ENCODE peak calls at places on chromosomes 5 and 9, in four cellular contexts. S is WTC11, E is K562, X is HepG2. V is an unnamed sample.

GRCh38 chr9:16545639-16546038 is 324.8 kb downstream of the BNC2 start:
- DNase-seq in S (no peak), E (no peak), X (no peak), V (no peak)

GRCh38 chr5:15959560-15960164 is 219.9 kb downstream of the MARCHF11 start:
- DNase-seq in E (no peak), S (no peak), X (no peak), V (no peak)

GRCh38 chr5:113193311-113193978 is 216.8 kb downstream of the DCP2 start:
- DNase-seq in S (no peak), E (no peak), X (peak), V (no peak)

GRCh38 chr5:179128976-179129375 is 68.8 kb downstream of the ZNF354C start:
- DNase-seq in S (no peak), X (no peak), E (no peak), V (no peak)

GRCh38 chr9:125462766-125463384 is 201.2 kb downstream of the GAPVD1 start:
- DNase-seq in E (no peak), X (no peak), S (no peak), V (no peak)

GRCh38 chr9:23321049-23321448 is 505.0 kb downstream of the ELAVL2 start:
- DNase-seq in S (no peak), X (no peak), E (no peak), V (no peak)

GRCh38 chr9:78542491-78543175 is 245.7 kb downstream of the PSAT1 start:
- DNase-seq in S (peak), E (no peak), X (no peak), V (no peak)

GRCh38 chr9:27749838-27750237 is 176.6 kb upstream of the C9orf72 start:
- DNase-seq in E (no peak), X (no peak), S (peak), V (no peak)

GRCh38 chr9:127008076-127008475 is 93.5 kb downstream of the RALGPS1 start:
- DNase-seq in X (no peak), E (no peak), S (no peak), V (no peak)

GRCh38 chr9:101026824-101027223 is 1.7 kb upstream of the PLPPR1 start:
- DNase-seq in X (peak), E (no peak), S (no peak), V (no peak)

GRCh38 chr5:13698882-13699281 is 245.6 kb downstream of the DNAH5 start:
- DNase-seq in E (no peak), S (no peak), X (no peak), V (no peak)

GRCh38 chr5:147643142-147643541 is 133.3 kb upstream of the DPYSL3 start:
- DNase-seq in X (no peak), S (no peak), E (no peak), V (no peak)

GRCh38 chr9:130939405-130939941 is 426 bp upstream of the FIBCD1 start:
- DNase-seq in S (peak), X (no peak), E (no peak), V (no peak)

GRCh38 chr5:32202394-32202793 is 28.3 kb upstream of the GOLPH3 start:
- DNase-seq in X (no peak), E (no peak), S (no peak), V (no peak)

GRCh38 chr5:56669534-56670483 is 145.5 kb upstream of the MAP3K1 start:
- DNase-seq in E (no peak), S (peak), X (peak), V (peak)

GRCh38 chr5:108260105-108260857 is 121.6 kb downstream of the FBXL17 start:
- DNase-seq in X (peak), E (peak), S (peak), V (peak)

GRCh38 chr9:76796296-76796695 is 32.1 kb downstream of the PCA3 start:
- DNase-seq in S (no peak), E (no peak), X (no peak), V (no peak)

GRCh38 chr9:135341612-135342169 is 137.9 kb upstream of the PPP1R26 start:
- DNase-seq in S (peak), X (no peak), E (no peak), V (no peak)

GRCh38 chr5:149837680-149838269 is 106.8 kb downstream of the PDE6A start:
- DNase-seq in E (peak), X (peak), S (peak), V (no peak)

GRCh38 chr5:65326912-65327311 is 154.8 kb downstream of the ADAMTS6 start:
- DNase-seq in X (no peak), S (no peak), E (no peak), V (no peak)

GRCh38 chr5:42949348-42950090 is 90.6 kb downstream of the ANXA2R start:
- DNase-seq in S (no peak), X (peak), E (no peak), V (peak)

GRCh38 chr5:74465724-74466123 is 174.8 kb downstream of the ENC1 start:
- DNase-seq in S (no peak), X (no peak), E (no peak), V (no peak)

GRCh38 chr5:54895816-54896341 is 89.5 kb downstream of the ESM1 start:
- DNase-seq in E (no peak), X (peak), S (peak), V (no peak)

GRCh38 chr9:80866576-80867227 is 822.6 kb downstream of the TLE1 start:
- DNase-seq in S (no peak), E (no peak), X (no peak), V (no peak)

GRCh38 chr9:18662320-18662719 is 188.4 kb downstream of the ADAMTSL1 start:
- DNase-seq in E (no peak), S (no peak), X (no peak), V (no peak)

GRCh38 chr5:138632900-138633489 is 57.8 kb upstream of the HSPA9 start:
- DNase-seq in X (peak), E (peak), S (peak), V (peak)

GRCh38 chr9:135225619-135226228 is 138.3 kb downstream of the OLFM1 start:
- DNase-seq in X (no peak), E (no peak), S (no peak), V (no peak)

GRCh38 chr5:139914218-139914807 is 118.7 kb downstream of the PSD2 start:
- DNase-seq in E (no peak), S (no peak), X (no peak), V (no peak)

GRCh38 chr5:54251981-54252380 is 58.4 kb downstream of the ARL15 start:
- DNase-seq in X (no peak), S (no peak), E (no peak), V (no peak)

GRCh38 chr9:4262735-4263141 is 37.1 kb downstream of the GLIS3 start:
- DNase-seq in S (no peak), X (peak), E (no peak), V (no peak)

GRCh38 chr5:142032747-142033631 is 20.2 kb upstream of the GNPDA1 start:
- DNase-seq in S (no peak), X (no peak), E (no peak), V (no peak)

GRCh38 chr5:64635056-64635686 is 55.1 kb upstream of the SHISAL2B start:
- DNase-seq in X (no peak), E (peak), S (no peak), V (no peak)

GRCh38 chr9:33159058-33159759 is 7.9 kb downstream of the B4GALT1 start:
- DNase-seq in E (no peak), X (no peak), S (no peak), V (no peak)

GRCh38 chr5:126269511-126269910 is 153.7 kb upstream of the GRAMD2B start:
- DNase-seq in X (no peak), E (no peak), S (no peak), V (no peak)

GRCh38 chr5:126271141-126271540 is 152.1 kb upstream of the GRAMD2B start:
- DNase-seq in S (no peak), X (no peak), E (no peak), V (no peak)

GRCh38 chr5:126268697-126269315 is 154.4 kb upstream of the GRAMD2B start:
- DNase-seq in X (no peak), S (no peak), E (no peak), V (no peak)

GRCh38 chr5:126265917-126266316 is 157.3 kb upstream of the GRAMD2B start:
- DNase-seq in S (no peak), X (no peak), E (no peak), V (no peak)

GRCh38 chr5:126267435-126267834 is 155.8 kb upstream of the GRAMD2B start:
- DNase-seq in S (no peak), X (peak), E (no peak), V (no peak)
- TF ChIP-seq CREM in S (no peak), X (no peak), E (no peak), V (no peak)

DNA sequence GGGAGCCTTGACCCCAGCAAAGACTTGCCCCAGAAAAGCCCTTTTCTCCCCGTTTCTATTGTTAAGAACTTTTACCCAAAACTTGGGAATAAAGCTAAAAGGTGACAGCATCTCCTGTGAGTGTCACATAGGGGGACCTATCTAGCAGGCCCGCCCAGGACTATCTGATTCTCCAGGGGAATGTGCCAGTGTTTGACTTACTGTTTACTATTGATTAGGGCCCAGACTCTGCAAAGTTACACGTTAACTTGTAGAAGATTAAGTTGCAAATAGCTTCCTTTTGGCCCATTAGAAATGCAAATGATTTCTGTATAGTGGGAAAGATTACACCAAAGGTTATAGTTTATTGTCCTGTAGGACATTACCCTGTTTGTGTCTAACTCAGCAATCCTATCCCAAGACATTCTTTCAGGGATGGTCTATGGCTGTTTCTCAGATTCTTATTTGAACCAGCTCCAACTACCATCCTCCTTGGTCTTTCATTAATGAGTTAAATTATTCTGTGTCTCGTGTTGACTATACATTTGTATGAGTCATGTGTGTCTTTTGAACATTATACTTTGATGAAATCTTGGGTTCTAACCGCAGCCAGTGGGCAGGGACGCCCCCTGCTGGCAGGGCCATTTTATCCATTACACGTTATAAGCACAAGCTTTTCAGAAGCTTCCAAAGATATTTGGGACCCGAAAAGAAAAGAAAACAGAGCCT is 60.7 kb downstream of the HRH2 start:
- DNase-seq in S (peak), E (peak), X (no peak), V (no peak)
- TF ChIP-seq CREM in S (no peak), E (no peak), X (no peak), V (no peak)

GRCh38 chr9:116233160-116233530 is 79.6 kb downstream of the PAPPA start:
- DNase-seq in X (no peak), S (no peak), E (no peak), V (no peak)

GRCh38 chr9:116234091-116234490 is 80.5 kb downstream of the PAPPA start:
- DNase-seq in S (no peak), E (no peak), X (no peak), V (no peak)

GRCh38 chr9:116238751-116239340 is 85.3 kb downstream of the PAPPA start:
- DNase-seq in X (no peak), E (no peak), S (no peak), V (no peak)

GRCh38 chr9:116237456-116237855 is 83.9 kb downstream of the PAPPA start:
- DNase-seq in X (no peak), E (no peak), S (no peak), V (no peak)

GRCh38 chr9:116238225-116238624 is 84.6 kb downstream of the PAPPA start:
- DNase-seq in X (no peak), S (no peak), E (no peak), V (no peak)
- TF ChIP-seq CREM in X (no peak), S (no peak), E (no peak), V (no peak)

GRCh38 chr5:145939532-145940065 is 3.2 kb downstream of the SH3RF2 start:
- DNase-seq in E (no peak), S (no peak), X (no peak), V (no peak)

GRCh38 chr5:145936401-145937131 is at the start of gene SH3RF2:
- DNase-seq in E (no peak), X (peak), S (peak), V (no peak)

GRCh38 chr5:145937432-145938250 is 1.3 kb downstream of the SH3RF2 start:
- DNase-seq in S (peak), E (no peak), X (peak), V (no peak)

GRCh38 chr5:145941096-145941676 is 4.8 kb downstream of the SH3RF2 start:
- DNase-seq in X (no peak), E (no peak), S (no peak), V (no peak)

DNA sequence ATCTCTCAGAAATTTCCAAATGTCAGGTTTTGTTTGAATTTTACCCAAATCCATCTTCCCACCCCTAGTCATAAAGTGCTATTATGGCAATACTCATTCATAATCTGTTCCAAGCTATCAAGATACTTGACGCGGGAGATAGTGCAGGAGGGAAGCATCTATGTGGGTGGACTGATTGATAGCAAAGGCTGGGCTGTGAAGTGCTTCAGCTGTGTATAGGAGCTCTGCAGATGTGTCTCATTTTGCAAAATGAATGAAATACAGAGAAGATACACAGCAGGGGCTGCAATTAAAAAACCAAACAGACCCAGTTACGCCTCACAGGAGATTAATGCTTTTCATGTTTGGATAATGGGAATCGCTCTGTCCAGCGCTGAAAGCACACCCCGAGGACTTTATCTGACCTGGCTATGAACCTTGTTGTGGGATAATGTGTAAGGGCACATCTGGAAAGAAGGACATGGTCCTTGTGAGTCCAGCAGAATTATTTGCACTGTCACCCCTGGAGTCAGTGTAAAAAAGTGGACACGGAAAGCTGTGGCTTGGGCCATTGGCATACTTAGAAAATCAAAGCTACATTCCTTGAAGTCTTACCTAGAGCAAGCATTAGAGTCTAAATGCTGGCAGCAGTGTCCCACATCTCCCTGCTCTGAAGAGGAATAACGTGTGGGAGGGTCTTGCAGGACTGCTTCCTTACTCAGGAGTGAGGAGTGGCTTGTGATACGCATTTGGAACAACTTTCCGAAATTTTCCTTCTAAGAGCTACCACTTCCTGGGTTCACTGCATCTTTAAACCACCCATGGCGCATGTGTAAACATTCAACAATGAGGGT is 2.5 kb downstream of the SH3RF2 start:
- DNase-seq in X (no peak), E (no peak), S (no peak), V (no peak)
- TF ChIP-seq CREM in X (no peak), E (no peak), S (no peak), V (no peak)

GRCh38 chr5:77356740-77357139 is 135.4 kb downstream of the WDR41 start:
- DNase-seq in X (no peak), S (no peak), E (no peak), V (peak)

GRCh38 chr5:77355751-77356150 is 136.4 kb downstream of the WDR41 start:
- DNase-seq in E (no peak), S (no peak), X (no peak), V (no peak)

GRCh38 chr5:77355074-77355473 is 137.0 kb downstream of the WDR41 start:
- DNase-seq in S (no peak), E (no peak), X (no peak), V (no peak)

GRCh38 chr5:77354454-77354853 is 137.7 kb downstream of the WDR41 start:
- DNase-seq in X (no peak), E (no peak), S (no peak), V (no peak)

DNA sequence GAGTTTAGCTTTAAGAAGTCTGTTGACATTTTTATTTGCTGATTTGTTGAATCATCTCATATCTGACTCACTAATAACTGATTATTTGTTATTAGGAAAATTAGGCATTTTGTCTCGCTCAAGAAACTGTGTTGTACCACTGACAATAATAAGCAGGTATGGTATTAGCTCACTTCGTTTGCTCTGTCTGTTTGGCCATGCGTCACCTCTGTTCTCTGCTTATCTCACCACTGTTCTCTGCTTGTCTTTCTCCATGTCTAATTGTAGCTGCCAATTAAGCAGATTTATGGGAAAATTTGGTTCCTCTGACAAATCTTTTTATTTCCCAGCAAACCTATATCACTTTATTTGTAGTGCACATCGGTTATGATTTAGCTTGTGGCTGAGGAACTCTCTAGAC is 138.9 kb downstream of the WDR41 start:
- DNase-seq in E (no peak), S (no peak), X (no peak), V (no peak)
- TF ChIP-seq CREM in E (no peak), S (no peak), X (no peak), V (no peak)

GRCh38 chr5:159969966-159970365 is 39.0 kb upstream of the TTC1 start:
- DNase-seq in X (no peak), S (no peak), E (no peak), V (no peak)

GRCh38 chr5:159972538-159973362 is 36.2 kb upstream of the TTC1 start:
- DNase-seq in X (no peak), E (no peak), S (peak), V (no peak)

GRCh38 chr5:159971514-159971913 is 37.4 kb upstream of the TTC1 start:
- DNase-seq in S (no peak), X (no peak), E (no peak), V (no peak)

GRCh38 chr5:159971931-159972461 is 36.9 kb upstream of the TTC1 start:
- DNase-seq in E (no peak), S (peak), X (no peak), V (no peak)

GRCh38 chr5:159971038-159971437 is 37.9 kb upstream of the TTC1 start:
- DNase-seq in S (no peak), E (no peak), X (no peak), V (no peak)
- TF ChIP-seq CREM in S (no peak), E (no peak), X (no peak), V (no peak)

GRCh38 chr5:124399426-124399961 is 346.9 kb downstream of the ZNF608 start:
- DNase-seq in X (no peak), S (no peak), E (no peak), V (no peak)

GRCh38 chr5:124403281-124403680 is 343.2 kb downstream of the ZNF608 start:
- DNase-seq in X (no peak), E (no peak), S (no peak), V (no peak)

GRCh38 chr5:124401247-124402143 is 344.9 kb downstream of the ZNF608 start:
- DNase-seq in X (no peak), S (no peak), E (no peak), V (no peak)

GRCh38 chr5:124404796-124405195 is 341.6 kb downstream of the ZNF608 start:
- DNase-seq in X (no peak), E (no peak), S (no peak), V (no peak)

DNA sequence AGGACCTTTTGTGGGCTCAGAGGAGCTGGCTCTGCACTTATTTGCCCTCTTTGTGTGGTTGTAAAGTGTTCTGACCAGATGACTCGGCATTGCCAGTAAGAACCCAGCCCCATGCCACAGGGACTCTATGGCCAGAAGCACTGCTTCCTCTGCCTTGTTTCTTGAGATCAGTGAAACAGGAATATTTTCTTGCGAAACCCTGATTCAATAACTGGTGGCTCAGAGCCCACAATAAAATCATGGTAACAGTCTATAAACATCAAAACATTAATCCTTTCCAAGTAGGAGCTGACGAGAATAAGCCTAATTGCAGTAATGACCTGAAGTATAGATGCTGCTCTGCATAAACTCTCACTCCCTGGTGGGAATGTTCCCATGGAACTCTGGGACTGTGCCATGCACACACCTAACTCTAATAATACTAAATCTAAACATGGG is 344.3 kb downstream of the ZNF608 start:
- DNase-seq in X (no peak), S (no peak), E (no peak), V (no peak)
- TF ChIP-seq CREM in X (no peak), S (no peak), E (no peak), V (no peak)

V was measured in GM12878.